ENCODE peak calls at places on chromosome X, in four cellular contexts. W is stimulated activated CD8-positive, alpha-beta memory T cell treated with anti-CD3 and anti-CD28 coated beads, Interleukin-12 subunit alpha, Interleukin-12 subunit beta, amount 100 ng/mL, for 1 hour; M is Calu3; F is mucosa of descending colon. I is an unnamed sample.
A peak's percentile ranks its signal among the peaks of the same experiment; 100 is the strongest.

GRCh38 chrX:95382799-95383198 is 1301.8 kb upstream of the DIAPH2 start:
- DNase-seq in W (no peak), M (no peak), F (no peak), I (no peak)

GRCh38 chrX:129665916-129666644 is 11.3 kb upstream of the APLN start:
- DNase-seq in M (peak; percentile 39), W (no peak), F (no peak), I (no peak)

GRCh38 chrX:134599173-134599914 is 58.9 kb downstream of the PLAC1 start:
- DNase-seq in W (no peak), M (no peak), F (no peak), I (no peak)

GRCh38 chrX:18649498-18649951 is 22.4 kb downstream of the RS1 start:
- DNase-seq in W (no peak), F (no peak), M (no peak), I (no peak)

GRCh38 chrX:105876658-105877057 is 54.3 kb downstream of the NRK start:
- DNase-seq in W (no peak), F (no peak), M (no peak), I (no peak)

GRCh38 chrX:44953734-44954502 is 80.9 kb downstream of the KDM6A start:
- DNase-seq in M (no peak), F (no peak), W (no peak), I (no peak)

GRCh38 chrX:13250831-13251612 is 68.8 kb downstream of the ATXN3L start:
- DNase-seq in W (no peak), M (no peak), F (no peak), I (peak; percentile 47)

GRCh38 chrX:102959471-102959870 is 22.4 kb downstream of the RAB40AL start:
- DNase-seq in W (no peak), F (no peak), M (no peak), I (no peak)

GRCh38 chrX:30570505-30570904 is 7.1 kb downstream of the TASL start:
- DNase-seq in W (no peak), F (no peak), M (peak; percentile 8), I (no peak)

GRCh38 chrX:41677661-41678060 is 11.1 kb upstream of the GPR34 start:
- DNase-seq in W (no peak), M (no peak), F (no peak), I (no peak)

GRCh38 chrX:109624641-109625311 is at the start of gene KCNE5:
- DNase-seq in F (no peak), W (no peak), M (no peak), I (peak; percentile 12)

GRCh38 chrX:128458888-128459287 is 406.7 kb upstream of the ACTRT1 start:
- DNase-seq in F (no peak), W (no peak), M (no peak), I (no peak)

GRCh38 chrX:22059800-22060199 is 27.7 kb downstream of the PHEX start:
- DNase-seq in F (no peak), M (no peak), W (no peak), I (no peak)

GRCh38 chrX:72002886-72003285 is 92.2 kb downstream of the NHSL2 start:
- DNase-seq in W (no peak), F (no peak), M (no peak), I (no peak)

GRCh38 chrX:7159132-7159861 is 11.3 kb upstream of the PUDP start:
- DNase-seq in M (peak; percentile 37), F (no peak), W (no peak), I (no peak)

GRCh38 chrX:118216488-118216887 is 99.9 kb upstream of the KLHL13 start:
- DNase-seq in W (no peak), F (peak; percentile 43), M (no peak), I (peak; percentile 65)

GRCh38 chrX:19747672-19748610 is 139.5 kb downstream of the SH3KBP1 start:
- DNase-seq in W (peak; percentile 49), M (no peak), F (peak; percentile 45), I (peak; percentile 11)

GRCh38 chrX:13894888-13895564 is 78.1 kb upstream of the GPM6B start:
- DNase-seq in F (no peak), M (no peak), W (no peak), I (no peak)

GRCh38 chrX:136437774-136438173 is 50.0 kb upstream of the BRS3 start:
- DNase-seq in W (no peak), F (no peak), M (no peak), I (peak; percentile 31)

GRCh38 chrX:26557691-26558321 is 341.8 kb downstream of the MAGEB5 start:
- DNase-seq in W (no peak), F (no peak), M (no peak), I (peak; percentile 10)

GRCh38 chrX:129786210-129786651 is 6.5 kb downstream of the SASH3 start:
- DNase-seq in M (no peak), W (no peak), F (no peak), I (no peak)

GRCh38 chrX:72714471-72714916 is 388 bp upstream of the PHKA1 start:
- DNase-seq in W (no peak), F (peak; percentile 54), M (peak; percentile 56), I (peak; percentile 83)

GRCh38 chrX:54977387-54977786 is 16.6 kb downstream of the PFKFB1 start:
- DNase-seq in F (no peak), W (no peak), M (no peak), I (no peak)

GRCh38 chrX:1421433-1422134 is 29.7 kb upstream of the SLC25A6 start:
- DNase-seq in W (no peak), M (no peak), F (peak; percentile 8), I (no peak)

GRCh38 chrX:68865300-68865699 is 36.5 kb downstream of the EFNB1 start:
- DNase-seq in M (no peak), W (no peak), F (no peak), I (no peak)

GRCh38 chrX:31126205-31126604 is 54.4 kb upstream of the FTHL17 start:
- DNase-seq in F (no peak), W (no peak), M (no peak), I (no peak)

GRCh38 chrX:128781506-128781905 is 729.3 kb upstream of the ACTRT1 start:
- DNase-seq in W (no peak), F (peak; percentile 33), M (peak; percentile 19), I (peak; percentile 13)

GRCh38 chrX:102975016-102975415 is 37.9 kb downstream of the RAB40AL start:
- DNase-seq in F (no peak), M (no peak), W (no peak), I (no peak)

GRCh38 chrX:88990882-88991582 is 244.0 kb downstream of the CPXCR1 start:
- DNase-seq in W (no peak), F (no peak), M (no peak), I (no peak)

GRCh38 chrX:40064055-40064597 is 33.6 kb downstream of the BCOR start:
- DNase-seq in W (no peak), M (no peak), F (no peak), I (no peak)